ENCODE peak calls at places on chromosomes 7 and 10, in six cellular contexts. U is adrenal gland, Y is A673, T is sigmoid colon, V is astrocyte of the spinal cord, Q is tibial artery. E is an unnamed sample.

GRCh38 chr10:15515207-15515606 is 144.1 kb upstream of the FAM171A1 start:
- DNase-seq in T (no peak), U (peak), V (no peak), Q (no peak), Y (peak), E (peak)

GRCh38 chr10:132540456-132540855 is 2.9 kb downstream of the INPP5A start:
- DNase-seq in V (peak), Y (no peak), U (peak), T (peak), Q (peak), E (peak)

GRCh38 chr10:124049484-124049883 is 43.9 kb downstream of the CHST15 start:
- DNase-seq in V (peak), T (no peak), Y (no peak), U (no peak), Q (no peak), E (no peak)

GRCh38 chr7:43653891-43654504 is 71.1 kb downstream of the STK17A start:
- DNase-seq in V (no peak), Y (no peak), U (no peak), T (no peak), Q (no peak), E (no peak)

GRCh38 chr10:77416327-77417135 is 221.1 kb downstream of the KCNMA1 start:
- DNase-seq in T (no peak), Y (no peak), Q (no peak), V (peak), U (peak), E (peak)

GRCh38 chr7:91164531-91164930 is 99.7 kb upstream of the FZD1 start:
- DNase-seq in Y (no peak), U (no peak), V (no peak), T (no peak), Q (no peak), E (no peak)

GRCh38 chr7:78489423-78489822 is 690.9 kb downstream of the PHTF2 start:
- DNase-seq in V (no peak), Q (no peak), Y (no peak), U (no peak), T (no peak), E (no peak)

GRCh38 chr10:52778511-52779392 is 6.2 kb upstream of the MBL2 start:
- DNase-seq in U (no peak), Y (peak), T (no peak), Q (peak), V (peak), E (peak)

GRCh38 chr10:5413012-5413938 is 918 bp downstream of the NET1 start:
- DNase-seq in V (peak), T (no peak), U (no peak), Q (no peak), Y (peak), E (peak)

GRCh38 chr10:132666733-132667612 is 119.0 kb downstream of the NKX6-2 start:
- DNase-seq in V (peak), T (no peak), U (no peak), Y (no peak), Q (no peak), E (no peak)

GRCh38 chr10:104351067-104351681 is 2.5 kb upstream of the CFAP58 start:
- DNase-seq in Q (no peak), T (no peak), Y (no peak), V (peak), U (no peak), E (peak)

GRCh38 chr10:29479081-29479917 is 155.5 kb downstream of the SVIL start:
- DNase-seq in U (no peak), Y (no peak), Q (no peak), V (peak), T (no peak), E (no peak)

GRCh38 chr7:25940086-25940906 is 211.7 kb upstream of the NFE2L3 start:
- DNase-seq in T (no peak), Y (peak), U (no peak), V (no peak), Q (no peak), E (no peak)

GRCh38 chr10:87850742-87851205 is 12.6 kb downstream of the KLLN start:
- DNase-seq in Q (peak), U (peak), T (peak), Y (peak), V (peak), E (peak)

GRCh38 chr7:83976302-83976701 is 218.3 kb downstream of the SEMA3A start:
- DNase-seq in T (no peak), Y (peak), Q (no peak), V (peak), U (no peak), E (peak)

GRCh38 chr7:7816084-7816483 is 97.7 kb upstream of the RPA3 start:
- DNase-seq in U (no peak), V (no peak), Y (no peak), T (no peak), Q (no peak), E (no peak)

GRCh38 chr7:16630654-16631053 is 14.9 kb downstream of the ANKMY2 start:
- DNase-seq in U (no peak), Y (no peak), T (no peak), V (no peak), Q (no peak), E (no peak)

GRCh38 chr7:39661960-39662359 is 38.6 kb downstream of the RALA start:
- DNase-seq in U (no peak), T (no peak), Q (no peak), Y (no peak), V (no peak), E (no peak)

GRCh38 chr7:93228302-93228701 is 2.0 kb upstream of the HEPACAM2 start:
- DNase-seq in U (no peak), V (peak), Y (peak), T (no peak), Q (no peak), E (peak)

GRCh38 chr10:99537381-99538286 is 4.9 kb downstream of the NKX2-3 start:
- DNase-seq in T (peak), V (no peak), Y (no peak), U (no peak), Q (no peak), E (no peak)

GRCh38 chr10:77873558-77874380 is 52.8 kb downstream of the DLG5 start:
- DNase-seq in Q (no peak), U (peak), T (peak), V (peak), Y (peak), E (peak)

GRCh38 chr7:6284461-6285360 is 12.3 kb upstream of the CYTH3 start:
- DNase-seq in V (no peak), Q (peak), U (no peak), T (peak), Y (no peak), E (no peak)

GRCh38 chr10:78413294-78414055 is 379.8 kb downstream of the RPS24 start:
- DNase-seq in T (peak), U (no peak), Q (peak), Y (no peak), V (no peak), E (no peak)

GRCh38 chr10:13808556-13809391 is 222.0 kb downstream of the PRPF18 start:
- DNase-seq in U (no peak), V (peak), Y (no peak), Q (no peak), T (no peak), E (no peak)

GRCh38 chr10:625335-625699 is 64.2 kb downstream of the DIP2C start:
- DNase-seq in Q (peak), U (peak), T (no peak), V (no peak), Y (no peak), E (no peak)

GRCh38 chr7:668139-668871 is 58.2 kb upstream of the DNAAF5 start:
- DNase-seq in U (peak), Q (peak), V (peak), T (peak), Y (no peak), E (peak)

GRCh38 chr7:5824297-5824610 is 42.8 kb upstream of the RNF216 start:
- DNase-seq in V (no peak), Y (no peak), Q (no peak), U (no peak), T (no peak), E (no peak)

GRCh38 chr7:93938293-93938692 is 16.8 kb downstream of the GNG11 start:
- DNase-seq in T (no peak), V (no peak), Q (no peak), Y (no peak), U (no peak), E (no peak)

GRCh38 chr7:155204744-155205367 is 92.8 kb upstream of the INSIG1 start:
- DNase-seq in U (no peak), V (no peak), Y (no peak), T (peak), Q (peak), E (no peak)

GRCh38 chr10:70832236-70832635 is 16.5 kb downstream of the SGPL1 start:
- DNase-seq in T (no peak), U (no peak), Y (no peak), Q (no peak), V (no peak), E (peak)

GRCh38 chr7:8295638-8296361 is 33.8 kb upstream of the ICA1 start:
- DNase-seq in Y (peak), V (peak), T (no peak), U (peak), Q (no peak), E (peak)

GRCh38 chr7:127525866-127526456 is 59.4 kb downstream of the GCC1 start:
- DNase-seq in V (no peak), U (no peak), Y (peak), T (no peak), Q (no peak), E (no peak)

GRCh38 chr10:44043646-44044368 is 341.1 kb downstream of the CXCL12 start:
- DNase-seq in V (no peak), Y (no peak), Q (no peak), U (no peak), T (no peak), E (no peak)

GRCh38 chr10:112607506-112607905 is 160.5 kb downstream of the VTI1A start:
- DNase-seq in U (no peak), T (no peak), V (no peak), Y (no peak), Q (no peak), E (no peak)

GRCh38 chr7:123876557-123877256 is 31.7 kb downstream of the HYAL4 start:
- DNase-seq in V (no peak), Y (no peak), U (no peak), T (no peak), Q (no peak), E (no peak)

GRCh38 chr7:15086882-15087281 is 184.3 kb upstream of the DGKB start:
- DNase-seq in Y (no peak), Q (no peak), U (no peak), T (no peak), V (no peak), E (no peak)

GRCh38 chr7:42055171-42055570 is 181.8 kb downstream of the GLI3 start:
- DNase-seq in V (peak), Y (no peak), U (no peak), Q (no peak), T (no peak), E (no peak)

GRCh38 chr7:135728136-135728669 is at the start of gene SLC13A4:
- DNase-seq in V (peak), Q (no peak), T (no peak), U (no peak), Y (peak), E (no peak)

GRCh38 chr7:73716318-73716890 is 3.1 kb downstream of the STX1A start:
- DNase-seq in Q (no peak), Y (no peak), T (no peak), V (no peak), U (no peak), E (no peak)

GRCh38 chr7:73717025-73717807 is 2.3 kb downstream of the STX1A start:
- DNase-seq in V (peak), Y (no peak), Q (no peak), T (peak), U (no peak), E (peak)

GRCh38 chr7:73717991-73718405 is 1.5 kb downstream of the STX1A start:
- DNase-seq in Y (peak), U (no peak), T (no peak), Q (no peak), V (peak), E (peak)

GRCh38 chr7:73718438-73718881 is 1.0 kb downstream of the STX1A start:
- DNase-seq in Q (no peak), T (no peak), V (no peak), Y (no peak), U (no peak), E (no peak)

DNA sequence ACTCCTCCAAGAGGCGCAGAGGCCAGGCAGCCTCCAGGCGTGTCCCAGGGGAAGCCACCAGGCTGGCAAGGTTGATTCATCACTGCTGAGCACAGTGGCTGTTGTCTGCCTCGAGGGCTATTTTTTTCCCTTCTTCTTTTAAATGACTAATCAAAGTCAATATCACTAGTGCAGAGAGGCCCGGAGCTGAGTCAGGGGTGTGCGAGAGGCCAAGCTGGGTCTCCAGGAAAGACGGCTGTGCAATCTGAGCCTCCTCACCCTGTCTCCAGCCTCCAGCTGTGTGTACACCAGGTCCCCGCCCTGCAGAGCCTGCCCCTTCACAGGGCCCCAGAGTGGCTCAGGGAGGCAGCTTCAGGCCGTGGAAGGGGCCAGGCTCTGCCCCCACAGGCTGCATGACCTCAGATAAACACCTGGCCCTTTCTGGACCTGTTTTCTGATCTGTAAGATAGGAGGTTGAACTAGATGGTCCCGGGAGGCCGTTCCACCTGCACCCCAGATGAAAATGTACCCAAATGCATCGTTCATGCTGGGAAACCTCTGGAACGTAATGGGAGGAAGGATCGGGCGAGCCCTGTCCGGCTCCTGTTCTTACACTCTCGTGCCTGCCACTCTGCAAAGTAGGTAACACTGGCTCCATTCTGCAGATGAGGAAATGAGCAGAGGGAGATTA is 3.7 kb downstream of the STX1A start:
- DNase-seq in V (peak), Y (peak), T (no peak), U (peak), Q (no peak), E (peak)
- TF ChIP-seq CTCF in V (no peak), Y (no peak), T (no peak), U (no peak), Q (no peak), E (no peak)

GRCh38 chr7:22856437-22856836 is 33.8 kb upstream of the TOMM7 start:
- DNase-seq in V (no peak), Q (no peak), T (no peak), Y (no peak), U (no peak), E (no peak)
- H3K4me3 ChIP-seq in V (no peak), Q (no peak), T (no peak), Y (peak), U (no peak), E (no peak)

GRCh38 chr7:50497968-50498367 is 47.8 kb upstream of the FIGNL1 start:
- DNase-seq in Q (no peak), Y (peak), V (no peak), U (peak), T (peak), E (peak)

GRCh38 chr7:50497068-50497642 is 47.0 kb upstream of the FIGNL1 start:
- DNase-seq in U (peak), Y (peak), T (no peak), V (peak), Q (no peak), E (peak)

GRCh38 chr7:50495746-50496145 is 45.6 kb upstream of the FIGNL1 start:
- DNase-seq in Q (no peak), V (no peak), U (no peak), T (no peak), Y (no peak), E (peak)

GRCh38 chr7:50499092-50499491 is 48.9 kb upstream of the FIGNL1 start:
- DNase-seq in Q (no peak), T (no peak), Y (no peak), U (no peak), V (no peak), E (no peak)

GRCh38 chr7:50496541-50496940 is 46.4 kb upstream of the FIGNL1 start:
- DNase-seq in Y (no peak), U (peak), T (no peak), Q (no peak), V (no peak), E (no peak)
- TF ChIP-seq CTCF in Y (no peak), U (no peak), T (no peak), Q (no peak), V (no peak), E (no peak)

DNA sequence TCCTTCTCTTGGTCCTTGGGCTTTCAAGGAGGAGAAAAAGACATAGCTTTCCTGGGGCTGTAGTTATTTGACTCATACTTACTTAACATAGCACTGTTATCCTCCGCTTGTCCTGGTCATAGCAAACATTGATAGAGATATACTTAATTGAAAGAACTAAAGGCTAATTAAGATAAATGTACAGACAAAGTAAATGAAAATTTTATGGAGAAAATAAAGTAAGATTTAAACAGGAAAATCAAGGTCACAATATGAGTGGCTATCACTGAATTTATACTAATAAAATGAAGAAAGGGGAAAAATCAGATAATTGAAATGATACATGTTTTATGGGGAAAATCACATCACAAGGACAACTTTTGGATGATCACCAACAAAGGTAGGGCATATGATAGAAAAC is 849.7 kb downstream of the GRM8 start:
- DNase-seq in Q (no peak), U (no peak), T (no peak), Y (no peak), V (no peak), E (no peak)
- H3K4me3 ChIP-seq in Q (no peak), U (no peak), T (no peak), Y (no peak), V (no peak), E (no peak)

GRCh38 chr7:47326220-47326619 is 255.7 kb downstream of the TNS3 start:
- DNase-seq in U (no peak), T (no peak), Q (no peak), Y (no peak), V (peak), E (peak)
- TF ChIP-seq CTCF in U (no peak), T (no peak), Q (peak), Y (no peak), V (peak), E (peak)

GRCh38 chr7:2151235-2151634 is 81.5 kb downstream of the MAD1L1 start:
- DNase-seq in U (no peak), T (no peak), Q (no peak), Y (no peak), V (no peak), E (no peak)
- H3K4me3 ChIP-seq in U (no peak), T (no peak), Q (no peak), Y (no peak), V (no peak), E (no peak)

GRCh38 chr7:129635300-129636029 is 23.9 kb downstream of the NRF1 start:
- DNase-seq in U (peak), Q (peak), V (peak), Y (peak), T (peak), E (peak)
- TF ChIP-seq CTCF in U (peak), Q (peak), V (peak), Y (peak), T (peak), E (peak)

GRCh38 chr10:93147281-93147680 is 73.6 kb downstream of the CYP26A1 start:
- DNase-seq in V (no peak), Q (no peak), U (no peak), Y (no peak), T (no peak), E (no peak)

GRCh38 chr10:93146336-93146735 is 72.6 kb downstream of the CYP26A1 start:
- DNase-seq in Q (no peak), V (no peak), U (no peak), Y (no peak), T (no peak), E (no peak)

GRCh38 chr10:93139059-93139658 is 65.5 kb downstream of the CYP26A1 start:
- DNase-seq in Q (no peak), V (no peak), Y (no peak), U (no peak), T (no peak), E (no peak)

GRCh38 chr10:93142534-93142933 is 68.8 kb downstream of the CYP26A1 start:
- DNase-seq in T (no peak), U (no peak), V (no peak), Q (no peak), Y (no peak), E (no peak)

DNA sequence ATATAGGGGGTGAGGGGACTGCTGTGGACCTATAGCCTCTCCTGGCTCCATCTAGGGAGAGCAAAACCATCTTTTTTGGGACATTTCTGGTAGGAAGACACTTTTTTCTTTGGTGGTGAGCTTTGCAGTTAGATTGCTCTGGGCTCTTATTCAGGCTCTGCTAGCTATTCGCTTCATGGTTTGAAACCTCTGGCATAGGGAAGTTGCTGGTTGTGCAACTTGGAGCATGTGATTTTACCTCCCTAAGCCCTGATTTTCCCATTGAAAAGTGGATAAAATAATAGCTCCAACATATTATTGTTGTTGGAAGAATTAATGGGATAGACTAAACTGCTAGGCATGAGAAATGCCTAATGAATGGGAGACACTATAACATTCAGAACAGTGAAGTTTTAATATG is 69.6 kb downstream of the CYP26A1 start:
- DNase-seq in Y (no peak), U (no peak), T (no peak), V (no peak), Q (no peak), E (no peak)
- H3K4me3 ChIP-seq in Y (no peak), U (no peak), T (no peak), V (no peak), Q (no peak), E (no peak)

DNA sequence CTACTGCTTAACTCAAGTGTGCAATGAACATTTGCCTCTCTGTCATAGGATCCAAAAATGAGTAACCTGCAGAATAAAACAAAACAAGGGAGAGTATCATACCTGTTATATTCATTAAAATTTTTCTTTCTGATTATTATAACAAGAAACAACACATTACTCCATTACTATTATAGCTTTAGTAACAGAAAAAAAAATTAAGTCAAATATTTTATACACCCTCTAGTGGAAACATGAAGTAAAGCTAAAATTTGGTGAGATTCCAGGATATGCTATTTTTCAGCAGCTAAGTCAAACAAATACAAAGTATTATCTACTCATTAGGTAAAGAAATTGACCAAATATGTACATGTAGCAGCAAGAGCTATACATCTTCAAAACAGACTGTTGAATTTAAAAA is 56.3 kb downstream of the PDZD8 start:
- DNase-seq in T (no peak), Y (peak), U (no peak), V (peak), Q (no peak), E (no peak)
- TF ChIP-seq CTCF in T (no peak), Y (peak), U (peak), V (peak), Q (peak), E (peak)